ENCODE peak calls at places on chromosomes 13 and 19, in nine cellular contexts. Q is DND-41, C is neural crest cell, M is K562, V is lung, A is brain microvascular endothelial cell, W is omental fat pad, K is right atrium auricular region, T is prostate gland. E is an unnamed sample.

GRCh38 chr19:5608271-5608666 is 14.3 kb downstream of the SAFB2 start:
- DNase-seq in Q (no peak), C (no peak), M (no peak), V (no peak), A (no peak), W (no peak), K (no peak), T (no peak), E (no peak)

GRCh38 chr19:39818626-39819097 is 15.3 kb downstream of the DYRK1B start:
- DNase-seq in Q (no peak), C (no peak), M (no peak), V (no peak), A (no peak), W (no peak), K (no peak), T (no peak), E (no peak)

GRCh38 chr19:35529241-35530218 is 1.4 kb upstream of the SBSN start:
- DNase-seq in Q (no peak), C (no peak), M (no peak), V (no peak), A (no peak), W (no peak), K (no peak), T (no peak), E (no peak)

GRCh38 chr19:2446390-2446789 is 10.4 kb downstream of the LMNB2 start:
- DNase-seq in Q (peak; percentile 92), C (no peak), M (no peak), V (no peak), A (no peak), W (no peak), K (no peak), T (no peak), E (no peak)

GRCh38 chr19:39327990-39328705 is 7.5 kb upstream of the LRFN1 start:
- DNase-seq in Q (peak; percentile 80), C (peak; percentile 95), M (peak; percentile 78), V (peak; percentile 87), A (peak; percentile 65), W (peak; percentile 91), K (peak; percentile 85), T (peak; percentile 80), E (no peak)

GRCh38 chr19:17332677-17333581 is 1.7 kb downstream of the ANO8 start:
- DNase-seq in Q (peak; percentile 76), C (no peak), M (peak; percentile 85), V (no peak), A (no peak), W (no peak), K (no peak), T (no peak), E (no peak)

GRCh38 chr13:110853235-110853721 is 61.6 kb downstream of the ANKRD10 start:
- DNase-seq in Q (no peak), C (no peak), M (no peak), V (no peak), A (peak; percentile 81), W (no peak), K (no peak), T (no peak), E (no peak)

GRCh38 chr19:571127-571974 is 1.0 kb upstream of the BSG start:
- DNase-seq in Q (peak; percentile 81), C (peak; percentile 52), M (peak; percentile 55), V (peak; percentile 60), A (no peak), W (no peak), K (no peak), T (peak; percentile 45), E (peak; percentile 71)

GRCh38 chr19:22608441-22608840 is 25.7 kb upstream of the ZNF492 start:
- DNase-seq in Q (no peak), C (no peak), M (no peak), V (no peak), A (no peak), W (no peak), K (peak; percentile 52), T (no peak), E (no peak)

GRCh38 chr13:109163052-109163413 is 533.6 kb downstream of the MYO16 start:
- DNase-seq in Q (no peak), C (no peak), M (no peak), V (no peak), A (no peak), W (no peak), K (no peak), T (no peak), E (no peak)

GRCh38 chr19:46218160-46218559 is 11.4 kb upstream of the IGFL1 start:
- DNase-seq in Q (peak; percentile 75), C (peak; percentile 63), M (peak; percentile 31), V (no peak), A (no peak), W (no peak), K (no peak), T (no peak), E (no peak)

GRCh38 chr19:49801401-49801888 is 11.6 kb downstream of the FUZ start:
- DNase-seq in Q (no peak), C (no peak), M (no peak), V (no peak), A (no peak), W (no peak), K (no peak), T (no peak), E (no peak)

GRCh38 chr19:49800771-49801170 is 12.3 kb downstream of the FUZ start:
- DNase-seq in Q (no peak), C (no peak), M (no peak), V (no peak), A (no peak), W (no peak), K (no peak), T (no peak), E (no peak)

GRCh38 chr19:49803529-49803856 is 9.6 kb downstream of the FUZ start:
- DNase-seq in Q (no peak), C (no peak), M (no peak), V (no peak), A (no peak), W (no peak), K (no peak), T (no peak), E (no peak)

GRCh38 chr19:49802836-49803528 is 10.1 kb downstream of the FUZ start:
- DNase-seq in Q (no peak), C (no peak), M (no peak), V (no peak), A (no peak), W (no peak), K (no peak), T (no peak), E (no peak)

GRCh38 chr19:49801966-49802661 is 11.0 kb downstream of the FUZ start:
- DNase-seq in Q (no peak), C (peak; percentile 33), M (no peak), V (peak; percentile 62), A (peak; percentile 88), W (peak; percentile 93), K (peak; percentile 95), T (peak; percentile 86), E (no peak)
- TF ChIP-seq CTCF in Q (no peak), C (no peak), M (no peak), V (no peak), A (peak; percentile 56), W (no peak), K (peak; percentile 61), T (peak; percentile 45), E (peak; percentile 62)

DNA sequence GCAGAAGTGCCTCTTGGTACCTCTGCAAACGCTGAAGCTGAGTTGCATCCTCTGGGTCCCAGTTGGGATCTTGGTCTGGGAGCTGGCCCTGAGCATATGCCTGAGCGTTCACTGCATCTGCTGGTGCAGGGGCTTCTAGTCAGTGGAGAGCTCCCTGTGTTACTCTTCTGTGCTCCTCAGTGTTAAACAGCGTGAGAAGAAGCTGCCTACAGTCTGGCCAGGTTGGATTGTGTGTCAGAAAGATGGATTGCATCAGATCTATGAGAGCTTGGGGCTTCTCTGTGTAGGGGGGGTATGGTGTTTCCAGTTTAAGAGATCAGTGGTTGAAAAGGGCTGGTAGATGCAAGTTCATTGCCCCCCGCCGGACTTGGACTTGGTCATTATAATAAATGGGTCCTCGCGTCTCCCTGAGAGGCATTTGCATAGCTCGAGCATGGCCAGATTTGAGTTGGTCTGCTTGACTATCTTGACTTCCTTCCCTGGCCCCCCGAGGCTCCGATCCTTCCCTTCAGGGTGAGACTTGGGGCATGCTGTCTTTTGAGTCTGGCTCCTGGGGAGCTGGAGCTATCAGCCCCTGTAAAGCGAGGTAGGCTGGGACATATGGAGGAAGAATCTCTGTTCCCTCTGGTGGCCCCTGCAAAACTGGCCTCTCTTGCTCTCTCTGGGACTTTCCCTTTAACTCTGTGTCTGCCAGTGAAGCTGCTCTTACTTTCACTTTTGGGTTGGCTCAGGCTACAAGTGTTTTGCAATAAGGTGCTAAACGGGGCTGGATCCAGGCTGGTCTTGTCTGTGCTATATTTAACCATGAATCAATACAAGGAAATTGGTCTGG is 52.9 kb downstream of the OR10H4 start:
- DNase-seq in Q (peak; percentile 53), C (no peak), M (no peak), V (no peak), A (peak; percentile 54), W (no peak), K (peak; percentile 58), T (peak; percentile 15), E (no peak)
- TF ChIP-seq CTCF in Q (no peak), C (no peak), M (no peak), V (no peak), A (peak; percentile 10), W (no peak), K (no peak), T (no peak), E (no peak)

DNA sequence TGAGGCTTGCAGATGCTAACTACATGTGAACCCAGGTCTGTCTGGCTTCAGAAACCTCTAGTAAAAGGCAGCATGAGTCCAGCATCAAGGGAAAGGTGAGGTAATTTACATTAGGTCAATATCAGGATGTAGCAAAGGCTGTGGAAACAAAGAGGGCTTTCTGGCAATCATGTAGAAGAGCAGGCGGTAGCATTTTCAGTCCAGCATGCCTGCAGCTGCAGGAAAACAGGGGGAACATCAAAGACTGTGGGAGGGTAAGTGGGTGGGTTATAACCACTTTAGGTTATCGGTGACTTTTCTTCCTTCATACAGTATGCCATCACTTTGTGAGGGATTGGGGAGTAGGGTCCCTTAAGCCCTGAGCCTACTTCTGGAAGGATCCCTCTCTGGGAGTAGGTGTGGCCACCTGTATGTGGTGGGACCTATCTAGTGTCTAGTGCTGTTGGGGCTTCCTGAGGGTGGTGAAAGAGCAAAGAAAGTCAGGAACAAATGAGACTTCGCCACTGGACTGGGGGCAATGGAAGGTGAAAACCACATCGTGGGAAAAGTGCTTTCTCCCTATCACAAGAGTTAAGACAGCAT is 10.8 kb downstream of the SUGP2 start:
- DNase-seq in Q (no peak), C (no peak), M (no peak), V (no peak), A (no peak), W (no peak), K (no peak), T (no peak), E (no peak)
- TF ChIP-seq CTCF in Q (no peak), C (no peak), M (no peak), V (no peak), A (no peak), W (no peak), K (no peak), T (no peak), E (no peak)

GRCh38 chr13:104993708-104994107 is 1541.8 kb downstream of the EFNB2 start:
- DNase-seq in Q (no peak), C (no peak), M (no peak), V (no peak), A (no peak), W (no peak), K (no peak), T (no peak), E (no peak)
- TF ChIP-seq CTCF in Q (no peak), C (no peak), M (no peak), V (no peak), A (no peak), W (no peak), K (no peak), T (no peak), E (no peak)

GRCh38 chr19:13058951-13059660 is 43.6 kb downstream of the LYL1 start:
- DNase-seq in Q (no peak), C (no peak), M (no peak), V (no peak), A (no peak), W (no peak), K (no peak), T (no peak), E (no peak)
- TF ChIP-seq CTCF in Q (no peak), C (no peak), M (no peak), V (no peak), A (peak; percentile 12), W (no peak), K (peak; percentile 35), T (no peak), E (peak; percentile 32)